ENCODE peak calls at places on chromosomes 4 and X, in four cellular contexts. One of them, this sample, is unnamed.

GRCh38 chrX:15674514-15674898 is 9.9 kb upstream of the CLTRN start:
- DNase-seq in psoas muscle: peak; percentile 96
- DNase-seq in transverse colon: peak; percentile 97
- DNase-seq in heart left ventricle: peak; percentile 98
- DNase-seq in this sample: peak; percentile 91

GRCh38 chr4:8912506-8912905 is 40.9 kb upstream of the HMX1 start:
- DNase-seq in transverse colon: no peak
- DNase-seq in psoas muscle: no peak
- DNase-seq in heart left ventricle: no peak
- DNase-seq in this sample: no peak

GRCh38 chr4:76342803-76343202 is 36.3 kb downstream of the STBD1 start:
- DNase-seq in heart left ventricle: no peak
- DNase-seq in transverse colon: no peak
- DNase-seq in psoas muscle: no peak
- DNase-seq in this sample: no peak

GRCh38 chrX:15468036-15468435 is 25.1 kb downstream of the PIR start:
- DNase-seq in heart left ventricle: no peak
- DNase-seq in transverse colon: peak; percentile 12
- DNase-seq in psoas muscle: peak; percentile 18
- DNase-seq in this sample: no peak

GRCh38 chrX:54695816-54696487 is 102.1 kb downstream of the ITIH6 start:
- DNase-seq in transverse colon: no peak
- DNase-seq in heart left ventricle: no peak
- DNase-seq in psoas muscle: no peak
- DNase-seq in this sample: peak; percentile 41

GRCh38 chr4:42478509-42478908 is 81.2 kb downstream of the SHISA3 start:
- DNase-seq in psoas muscle: no peak
- DNase-seq in heart left ventricle: no peak
- DNase-seq in transverse colon: no peak
- DNase-seq in this sample: no peak

GRCh38 chr4:680091-680490 is 5.7 kb downstream of the MYL5 start:
- DNase-seq in psoas muscle: no peak
- DNase-seq in heart left ventricle: no peak
- DNase-seq in transverse colon: no peak
- DNase-seq in this sample: no peak

GRCh38 chr4:112604590-112604989 is 32.1 kb downstream of the ZGRF1 start:
- DNase-seq in transverse colon: peak; percentile 22
- DNase-seq in psoas muscle: no peak
- DNase-seq in heart left ventricle: no peak
- DNase-seq in this sample: peak; percentile 64

GRCh38 chrX:152810403-152810802 is 20.2 kb downstream of the CETN2 start:
- DNase-seq in heart left ventricle: no peak
- DNase-seq in psoas muscle: no peak
- DNase-seq in transverse colon: no peak
- DNase-seq in this sample: no peak

GRCh38 chrX:101410461-101410860 is 2.4 kb downstream of the HNRNPH2 start:
- DNase-seq in transverse colon: no peak
- DNase-seq in heart left ventricle: no peak
- DNase-seq in psoas muscle: no peak
- DNase-seq in this sample: no peak

GRCh38 chrX:101409043-101409442 is 1.0 kb downstream of the HNRNPH2 start:
- DNase-seq in transverse colon: no peak
- DNase-seq in heart left ventricle: no peak
- DNase-seq in psoas muscle: no peak
- DNase-seq in this sample: no peak

GRCh38 chrX:101407167-101407747 is 468 bp downstream of the GLA start:
- DNase-seq in psoas muscle: no peak
- DNase-seq in transverse colon: no peak
- DNase-seq in heart left ventricle: no peak
- DNase-seq in this sample: no peak

GRCh38 chrX:101408530-101408836 is 461 bp downstream of the HNRNPH2 start:
- DNase-seq in psoas muscle: no peak
- DNase-seq in transverse colon: no peak
- DNase-seq in heart left ventricle: no peak
- DNase-seq in this sample: no peak

DNA sequence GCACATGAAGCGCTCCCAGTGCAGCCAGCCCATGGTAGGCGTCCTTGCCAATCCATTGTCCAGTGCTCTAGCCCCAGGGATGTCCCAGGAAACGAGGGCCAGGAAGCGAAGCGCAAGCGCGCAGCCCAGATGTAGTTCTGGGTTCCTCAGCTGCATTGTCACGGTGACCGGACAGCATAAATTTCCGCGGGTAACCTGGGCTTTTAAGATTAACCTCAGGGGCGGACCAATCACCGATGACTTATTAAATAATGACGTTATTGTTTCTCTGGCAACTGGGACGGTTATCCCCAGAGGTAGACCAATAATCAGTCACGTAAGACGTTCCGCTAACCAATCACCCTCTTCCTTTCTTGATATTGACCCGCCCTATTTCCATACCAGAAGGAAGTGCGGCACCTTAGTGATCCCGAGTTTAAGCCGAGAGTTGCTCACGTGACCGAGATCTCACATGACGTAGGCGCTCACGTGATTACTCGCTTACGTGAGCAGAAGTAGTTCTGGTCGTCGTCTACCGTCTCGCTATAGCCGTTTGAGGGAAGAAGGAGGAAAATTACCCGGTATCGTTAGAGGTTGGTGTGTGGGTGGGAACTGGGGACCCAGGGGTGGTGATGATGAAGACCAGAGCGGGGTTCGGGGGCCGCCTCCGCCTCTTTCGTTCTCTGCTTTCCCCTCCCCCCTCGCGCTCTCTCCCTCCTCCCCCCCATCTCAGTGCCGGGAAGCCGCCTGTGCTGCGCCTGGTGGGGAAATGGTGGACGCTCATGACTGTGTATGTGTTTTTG is at the start of the genes GLA and HNRNPH2:
- DNase-seq in heart left ventricle: peak; percentile 92
- DNase-seq in transverse colon: peak; percentile 92
- DNase-seq in psoas muscle: peak; percentile 86
- DNase-seq in this sample: peak; percentile 97
- TF ChIP-seq CTCF in heart left ventricle: no peak
- TF ChIP-seq CTCF in transverse colon: no peak
- TF ChIP-seq CTCF in psoas muscle: no peak
- TF ChIP-seq CTCF in this sample: no peak

GRCh38 chrX:50704360-50704759 is 109.6 kb downstream of the SHROOM4 start:
- DNase-seq in transverse colon: no peak
- DNase-seq in heart left ventricle: no peak
- DNase-seq in psoas muscle: no peak
- DNase-seq in this sample: no peak

GRCh38 chrX:50700921-50701320 is 113.1 kb downstream of the SHROOM4 start:
- DNase-seq in heart left ventricle: no peak
- DNase-seq in psoas muscle: no peak
- DNase-seq in transverse colon: no peak
- DNase-seq in this sample: no peak

GRCh38 chrX:50697691-50698090 is 116.3 kb downstream of the SHROOM4 start:
- DNase-seq in heart left ventricle: no peak
- DNase-seq in psoas muscle: no peak
- DNase-seq in transverse colon: no peak
- DNase-seq in this sample: no peak

DNA sequence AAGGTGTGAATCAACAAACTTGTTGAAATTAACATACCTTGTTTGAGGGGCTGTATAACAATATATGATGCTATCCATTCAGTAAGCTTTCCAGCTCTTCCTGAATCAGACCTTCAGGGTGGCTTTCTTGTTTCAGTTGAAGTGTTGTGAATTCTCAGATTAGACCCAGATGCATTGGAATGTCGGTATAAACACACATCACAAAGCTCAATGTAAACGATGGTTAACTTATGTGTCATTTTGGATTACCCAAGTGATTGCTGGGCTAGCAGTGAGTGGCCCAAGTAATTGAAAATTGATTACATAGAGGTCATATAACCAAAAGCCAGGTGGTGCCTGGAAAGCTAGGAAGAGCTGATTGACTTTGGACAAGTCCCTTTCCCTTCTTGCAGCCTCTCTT is 115.0 kb downstream of the SHROOM4 start:
- DNase-seq in heart left ventricle: no peak
- DNase-seq in transverse colon: no peak
- DNase-seq in psoas muscle: no peak
- DNase-seq in this sample: no peak
- H3K4me1 ChIP-seq in heart left ventricle: no peaks in the 10 kb centered on the region
- H3K4me1 ChIP-seq in transverse colon: no peaks in the 10 kb centered on the region
- H3K4me1 ChIP-seq in psoas muscle: no peaks in the 10 kb centered on the region
- H3K4me1 ChIP-seq in this sample: no peaks in the 10 kb centered on the region

DNA sequence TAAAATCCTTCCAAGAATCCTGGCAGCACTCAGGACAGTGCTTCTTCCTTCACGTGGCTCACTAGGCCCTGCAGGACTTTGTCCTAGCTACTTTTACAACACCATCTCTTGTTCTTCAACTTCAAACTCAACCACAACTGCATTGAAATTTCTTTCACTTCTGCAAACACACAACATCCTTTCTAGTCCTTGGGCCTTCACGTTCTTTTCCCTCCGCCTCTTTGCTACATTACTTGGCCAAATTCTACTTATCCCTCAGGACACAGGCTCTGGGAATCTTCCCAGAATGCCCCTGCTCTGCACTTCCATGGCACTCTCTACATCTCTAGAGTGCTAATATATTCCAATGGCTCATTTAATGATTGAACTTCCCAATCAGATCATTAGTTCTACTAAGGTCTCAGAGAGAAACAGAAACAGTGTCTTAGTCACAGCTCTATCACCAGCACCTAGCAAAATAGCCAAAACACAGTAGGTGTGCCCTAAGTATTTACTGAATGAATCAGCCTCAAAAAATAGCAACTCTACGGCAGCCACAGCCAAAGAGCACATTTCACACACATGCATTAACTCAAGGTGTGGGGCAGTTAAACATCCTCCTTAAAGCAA is 73.3 kb downstream of the MANBA start:
- DNase-seq in psoas muscle: no peak
- DNase-seq in transverse colon: no peak
- DNase-seq in heart left ventricle: no peak
- DNase-seq in this sample: peak; percentile 22
- H3K27ac ChIP-seq in psoas muscle: no peak overlapping the region
- H3K27ac ChIP-seq in transverse colon: no peak overlapping the region
- H3K27ac ChIP-seq in heart left ventricle: no peak overlapping the region
- H3K27ac ChIP-seq in this sample: peak overlapping the region; percentile 56

GRCh38 chrX:115949900-115950822 is 220.4 kb upstream of the AGTR2 start:
- DNase-seq in transverse colon: peak; percentile 50
- DNase-seq in heart left ventricle: no peak
- DNase-seq in psoas muscle: no peak
- DNase-seq in this sample: no peak
- TF ChIP-seq CTCF in transverse colon: no peak
- TF ChIP-seq CTCF in heart left ventricle: no peak
- TF ChIP-seq CTCF in psoas muscle: peak; percentile 40
- TF ChIP-seq CTCF in this sample: peak; percentile 8

DNA sequence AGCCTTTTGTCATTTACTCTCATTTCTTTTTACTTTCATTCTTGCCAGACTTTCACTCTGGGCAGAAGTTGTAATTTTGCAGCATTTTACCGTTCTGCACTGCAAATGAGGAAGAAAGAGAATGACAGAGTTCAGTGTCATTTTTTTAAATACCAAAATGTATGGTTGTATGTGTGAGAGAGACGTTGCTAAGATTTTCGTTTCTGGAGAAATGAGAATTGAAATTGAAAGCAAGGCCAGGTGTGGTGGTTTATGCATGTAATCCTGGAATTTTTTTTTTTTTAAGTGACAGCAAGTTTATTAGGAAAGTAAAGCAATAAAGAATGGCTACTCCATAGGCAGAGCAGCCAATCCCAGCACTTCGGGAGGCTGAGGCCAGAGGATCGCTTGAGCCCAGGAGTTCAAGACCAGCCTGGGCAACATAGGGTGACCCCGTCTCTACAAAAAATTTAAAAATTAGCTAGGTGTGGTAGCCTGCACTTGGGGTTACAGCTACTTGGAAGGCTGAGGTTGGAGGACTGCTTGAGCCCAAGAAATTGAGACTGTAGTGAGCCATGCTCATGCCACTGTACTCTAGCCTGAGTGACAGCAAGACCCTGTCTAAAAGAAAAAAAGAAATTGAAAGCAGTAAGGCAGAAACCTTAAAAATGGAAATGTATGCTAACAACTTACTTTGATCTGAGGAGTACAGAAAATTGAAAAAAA is 12.9 kb downstream of the DCK start:
- DNase-seq in psoas muscle: no peak
- DNase-seq in transverse colon: no peak
- DNase-seq in heart left ventricle: no peak
- DNase-seq in this sample: peak; percentile 85
- H3K4me1 ChIP-seq in psoas muscle: no peaks in the 10 kb centered on the region
- H3K4me1 ChIP-seq in transverse colon: no peaks in the 10 kb centered on the region
- H3K4me1 ChIP-seq in heart left ventricle: no peaks in the 10 kb centered on the region
- H3K4me1 ChIP-seq in this sample: peaks cover 18% of the 10 kb centered on the region

GRCh38 chrX:139890991-139891700 is 41.7 kb downstream of the ATP11C start:
- DNase-seq in transverse colon: no peak
- DNase-seq in psoas muscle: no peak
- DNase-seq in heart left ventricle: no peak
- DNase-seq in this sample: no peak
- H3K27ac ChIP-seq in transverse colon: no peak overlapping the region
- H3K27ac ChIP-seq in psoas muscle: no peak overlapping the region
- H3K27ac ChIP-seq in heart left ventricle: no peak overlapping the region
- H3K27ac ChIP-seq in this sample: no peak overlapping the region

DNA sequence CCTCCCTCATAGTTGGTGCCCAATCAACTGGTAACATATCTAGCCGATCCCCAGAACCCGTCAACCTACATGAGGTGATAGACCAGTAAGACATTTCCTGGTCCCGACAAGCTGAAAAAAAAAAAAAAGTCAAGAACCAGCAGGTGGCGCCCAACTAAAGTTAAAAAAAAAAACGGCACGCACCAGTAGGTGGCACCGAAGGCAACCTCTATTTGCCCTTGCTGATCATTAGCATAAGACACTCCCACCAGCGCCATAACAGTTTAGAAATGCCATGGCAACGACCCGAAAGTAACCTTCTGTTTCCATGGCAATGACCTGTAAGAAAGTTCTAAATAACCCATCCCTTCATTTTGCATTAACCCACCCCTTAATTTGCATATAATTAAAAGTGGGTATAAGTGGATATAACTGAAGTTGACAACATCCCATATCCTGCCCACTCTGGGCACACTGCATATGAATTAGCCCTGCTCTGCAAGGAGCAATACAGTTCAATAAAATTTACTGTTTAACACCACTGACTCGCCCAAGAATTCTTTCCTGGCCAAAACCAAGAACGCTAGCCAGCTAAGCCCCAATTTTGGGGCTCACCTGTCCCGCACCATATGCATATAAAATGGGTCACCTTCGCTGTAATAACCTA is 83.9 kb upstream of the SPANXB1 start:
- DNase-seq in transverse colon: peak; percentile 8
- DNase-seq in heart left ventricle: no peak
- DNase-seq in psoas muscle: no peak
- DNase-seq in this sample: peak; percentile 83
- TF ChIP-seq CTCF in transverse colon: peak; percentile 24
- TF ChIP-seq CTCF in heart left ventricle: peak; percentile 35
- TF ChIP-seq CTCF in psoas muscle: peak; percentile 25
- TF ChIP-seq CTCF in this sample: peak; percentile 86

DNA sequence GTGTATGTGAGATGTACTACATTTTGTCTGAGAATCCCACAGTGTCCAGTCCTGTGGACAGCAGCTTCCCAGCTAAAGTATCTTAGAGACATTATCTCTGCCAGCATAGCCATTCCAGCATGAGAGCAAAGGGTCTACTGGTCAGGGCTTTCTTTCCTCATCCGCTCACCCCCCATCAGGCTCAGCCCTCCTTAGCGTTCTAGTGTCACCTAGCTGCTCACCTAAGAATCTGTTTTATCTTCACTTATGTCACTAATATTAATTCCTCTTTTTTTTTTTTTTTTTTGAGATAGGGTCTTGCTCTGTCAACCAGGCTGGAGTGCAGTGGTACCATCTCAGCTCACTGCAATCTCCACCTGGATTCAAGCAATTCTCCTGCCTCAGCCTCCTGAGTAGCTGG is 15.6 kb downstream of the RUFY3 start:
- DNase-seq in psoas muscle: no peak
- DNase-seq in transverse colon: no peak
- DNase-seq in heart left ventricle: no peak
- DNase-seq in this sample: no peak
- H3K4me1 ChIP-seq in psoas muscle: no peaks in the 10 kb centered on the region
- H3K4me1 ChIP-seq in transverse colon: peaks cover 6% of the 10 kb centered on the region
- H3K4me1 ChIP-seq in heart left ventricle: peaks cover 42% of the 10 kb centered on the region
- H3K4me1 ChIP-seq in this sample: peaks cover 28% of the 10 kb centered on the region